ENCODE peak calls at places on chromosomes 2 and 18, in four cellular contexts. One of them, this sample, is unnamed.
A peak's percentile ranks its signal among the peaks of the same experiment; 100 is the strongest.

GRCh38 chr18:34592961-34593382 is 117.1 kb upstream of the DTNA start:
- DNase-seq in ovary: peak; percentile 28
- DNase-seq in skeletal muscle cell: peak; percentile 47
- DNase-seq in cardiac fibroblast: peak; percentile 56
- DNase-seq in this sample: no peak

GRCh38 chr18:78431606-78432005 is 548.0 kb upstream of the SALL3 start:
- DNase-seq in ovary: no peak
- DNase-seq in skeletal muscle cell: no peak
- DNase-seq in cardiac fibroblast: no peak
- DNase-seq in this sample: no peak

GRCh38 chr2:171319164-171319810 is 114.5 kb downstream of the METTL8 start:
- DNase-seq in ovary: no peak
- DNase-seq in skeletal muscle cell: no peak
- DNase-seq in cardiac fibroblast: peak; percentile 75
- DNase-seq in this sample: no peak

GRCh38 chr2:178205853-178206516 is 11.7 kb downstream of the OSBPL6 start:
- DNase-seq in ovary: no peak
- DNase-seq in skeletal muscle cell: peak; percentile 39
- DNase-seq in cardiac fibroblast: peak; percentile 63
- DNase-seq in this sample: no peak

GRCh38 chr2:44802409-44803099 is 138.9 kb upstream of the SIX3 start:
- DNase-seq in ovary: no peak
- DNase-seq in skeletal muscle cell: no peak
- DNase-seq in cardiac fibroblast: no peak
- DNase-seq in this sample: no peak

GRCh38 chr18:45521777-45522176 is 93.5 kb upstream of the SLC14A2 start:
- DNase-seq in ovary: no peak
- DNase-seq in skeletal muscle cell: no peak
- DNase-seq in cardiac fibroblast: no peak
- DNase-seq in this sample: no peak

GRCh38 chr18:58324824-58325520 is 280.9 kb downstream of the NEDD4L start:
- DNase-seq in ovary: no peak
- DNase-seq in skeletal muscle cell: peak; percentile 23
- DNase-seq in cardiac fibroblast: no peak
- DNase-seq in this sample: no peak

GRCh38 chr2:238425979-238426567 is 654 bp upstream of the ASB1 start:
- DNase-seq in ovary: peak; percentile 43
- DNase-seq in skeletal muscle cell: peak; percentile 68
- DNase-seq in cardiac fibroblast: peak; percentile 75
- DNase-seq in this sample: peak; percentile 29

GRCh38 chr2:237869357-237870102 is 10.1 kb downstream of the RAMP1 start:
- DNase-seq in ovary: no peak
- DNase-seq in skeletal muscle cell: no peak
- DNase-seq in cardiac fibroblast: no peak
- DNase-seq in this sample: no peak

GRCh38 chr2:57444731-57445414 is 601.7 kb upstream of the VRK2 start:
- DNase-seq in ovary: no peak
- DNase-seq in skeletal muscle cell: no peak
- DNase-seq in cardiac fibroblast: peak; percentile 2
- DNase-seq in this sample: no peak

GRCh38 chr2:196066794-196067382 is 1.7 kb downstream of the DNAH7 start:
- DNase-seq in ovary: no peak
- DNase-seq in skeletal muscle cell: no peak
- DNase-seq in cardiac fibroblast: peak; percentile 62
- DNase-seq in this sample: peak; percentile 41

GRCh38 chr2:113200736-113201490 is 27.1 kb downstream of the PSD4 start:
- DNase-seq in ovary: no peak
- DNase-seq in skeletal muscle cell: no peak
- DNase-seq in cardiac fibroblast: no peak
- DNase-seq in this sample: no peak

GRCh38 chr2:16824472-16824871 is 158.8 kb upstream of the CYRIA start:
- DNase-seq in ovary: no peak
- DNase-seq in skeletal muscle cell: no peak
- DNase-seq in cardiac fibroblast: no peak
- DNase-seq in this sample: no peak

GRCh38 chr18:10101293-10101701 is 187.5 kb downstream of the VAPA start:
- DNase-seq in ovary: peak; percentile 69
- DNase-seq in skeletal muscle cell: no peak
- DNase-seq in cardiac fibroblast: peak; percentile 45
- DNase-seq in this sample: no peak

GRCh38 chr18:41121116-41121826 is 833.8 kb upstream of the PIK3C3 start:
- DNase-seq in ovary: no peak
- DNase-seq in skeletal muscle cell: peak; percentile 65
- DNase-seq in cardiac fibroblast: peak; percentile 77
- DNase-seq in this sample: no peak

GRCh38 chr2:102789349-102790085 is 27.7 kb downstream of the TMEM182 start:
- DNase-seq in ovary: no peak
- DNase-seq in skeletal muscle cell: no peak
- DNase-seq in cardiac fibroblast: no peak
- DNase-seq in this sample: no peak

GRCh38 chr2:27020337-27020948 is 12.3 kb upstream of the TMEM214 start:
- DNase-seq in ovary: peak; percentile 68
- DNase-seq in skeletal muscle cell: no peak
- DNase-seq in cardiac fibroblast: no peak
- DNase-seq in this sample: no peak

GRCh38 chr2:26640781-26641564 is at the start of gene CIB4:
- DNase-seq in ovary: no peak
- DNase-seq in skeletal muscle cell: no peak
- DNase-seq in cardiac fibroblast: no peak
- DNase-seq in this sample: no peak

GRCh38 chr2:120576509-120577474 is 158.9 kb upstream of the GLI2 start:
- DNase-seq in ovary: peak; percentile 49
- DNase-seq in skeletal muscle cell: no peak
- DNase-seq in cardiac fibroblast: peak; percentile 34
- DNase-seq in this sample: no peak
- H3K4me3 ChIP-seq in ovary: no peak overlapping the region
- H3K4me3 ChIP-seq in skeletal muscle cell: peak overlapping the region; percentile 24
- H3K4me3 ChIP-seq in cardiac fibroblast: peak overlapping the region; percentile 8
- H3K4me3 ChIP-seq in this sample: no peak overlapping the region

DNA sequence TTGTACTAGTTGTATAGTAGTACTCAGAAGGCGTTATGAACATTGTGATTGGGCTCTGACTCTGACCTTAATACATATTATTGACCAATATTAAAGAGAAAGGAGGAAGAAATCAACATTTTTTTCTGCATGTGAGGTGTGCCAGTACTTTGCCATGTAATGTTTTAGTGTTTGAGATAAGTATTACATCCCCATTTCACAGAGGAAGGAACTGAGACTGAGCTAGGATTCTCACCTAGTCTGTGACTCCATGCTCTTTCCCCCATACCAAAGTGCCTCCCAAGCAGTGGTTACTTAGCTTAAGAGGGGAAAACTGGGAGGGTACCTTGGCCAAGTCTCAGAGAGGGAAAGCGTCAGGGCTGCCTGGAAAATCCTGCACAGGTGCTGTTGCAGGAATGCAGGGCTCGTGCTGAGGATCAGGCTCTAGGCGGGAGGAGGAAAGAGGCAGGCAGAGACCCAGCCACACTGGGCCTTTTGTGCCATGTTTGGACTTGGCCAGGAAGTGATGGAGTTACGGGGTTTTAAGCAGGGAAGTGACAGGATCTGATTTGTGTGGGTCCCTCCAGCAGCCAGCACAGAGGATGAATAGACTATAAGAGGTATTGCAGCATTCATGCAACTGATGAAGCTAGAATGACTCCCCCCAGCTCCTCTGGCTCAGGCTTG is 1.7 kb downstream of the PNKD start:
- DNase-seq in ovary: no peak
- DNase-seq in skeletal muscle cell: no peak
- DNase-seq in cardiac fibroblast: no peak
- DNase-seq in this sample: no peak
- H3K4me3 ChIP-seq in ovary: no peak overlapping the region
- H3K4me3 ChIP-seq in skeletal muscle cell: no peak overlapping the region
- H3K4me3 ChIP-seq in cardiac fibroblast: no peak overlapping the region
- H3K4me3 ChIP-seq in this sample: no peak overlapping the region

DNA sequence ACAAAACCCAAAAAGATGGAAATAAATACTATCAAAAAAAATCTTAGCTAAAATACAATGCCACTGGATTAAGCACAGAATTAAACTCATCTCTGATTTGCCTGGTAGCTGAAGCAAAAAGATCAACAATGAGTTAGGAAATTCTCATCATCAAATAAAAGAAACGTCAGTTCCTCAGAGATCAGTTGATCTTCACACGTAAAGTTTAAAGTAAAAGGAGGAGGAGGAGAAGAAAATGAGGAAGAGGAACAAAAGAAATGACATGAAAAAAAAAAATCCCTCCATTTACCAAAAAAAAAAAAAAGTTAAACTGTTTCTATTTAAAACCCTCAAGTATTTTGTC is 22.6 kb downstream of the KLF7 start:
- DNase-seq in ovary: no peak
- DNase-seq in skeletal muscle cell: no peak
- DNase-seq in cardiac fibroblast: no peak
- DNase-seq in this sample: no peak
- H3K4me3 ChIP-seq in ovary: peak overlapping the region; percentile 6
- H3K4me3 ChIP-seq in skeletal muscle cell: no peak overlapping the region
- H3K4me3 ChIP-seq in cardiac fibroblast: no peak overlapping the region
- H3K4me3 ChIP-seq in this sample: peak overlapping the region; percentile 26

GRCh38 chr2:221555511-221555845 is 16.6 kb downstream of the EPHA4 start:
- DNase-seq in ovary: no peak
- DNase-seq in skeletal muscle cell: no peak
- DNase-seq in cardiac fibroblast: no peak
- DNase-seq in this sample: no peak
- H3K4me3 ChIP-seq in ovary: no peak overlapping the region
- H3K4me3 ChIP-seq in skeletal muscle cell: no peak overlapping the region
- H3K4me3 ChIP-seq in cardiac fibroblast: no peak overlapping the region
- H3K4me3 ChIP-seq in this sample: no peak overlapping the region

DNA sequence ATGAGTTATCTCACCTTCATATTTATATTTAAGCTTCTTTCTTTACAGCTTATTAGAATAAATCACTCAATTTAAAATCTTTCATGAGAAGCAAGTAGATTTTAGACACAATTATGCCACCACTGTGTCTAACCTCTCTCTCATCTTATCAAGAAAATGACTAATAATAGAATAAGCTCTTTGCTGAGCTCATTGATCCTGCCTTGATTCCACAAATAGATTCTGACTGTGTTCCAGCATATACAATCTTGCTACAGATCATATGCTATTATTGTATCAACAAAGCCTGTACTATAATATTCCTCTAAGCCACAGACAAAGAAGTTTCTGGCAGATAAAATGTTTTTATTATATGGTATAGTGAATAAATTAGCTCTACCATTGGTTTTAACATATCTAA is 168.7 kb upstream of the GULP1 start:
- DNase-seq in ovary: no peak
- DNase-seq in skeletal muscle cell: no peak
- DNase-seq in cardiac fibroblast: no peak
- DNase-seq in this sample: no peak
- H3K4me3 ChIP-seq in ovary: no peak overlapping the region
- H3K4me3 ChIP-seq in skeletal muscle cell: no peak overlapping the region
- H3K4me3 ChIP-seq in cardiac fibroblast: no peak overlapping the region
- H3K4me3 ChIP-seq in this sample: no peak overlapping the region

DNA sequence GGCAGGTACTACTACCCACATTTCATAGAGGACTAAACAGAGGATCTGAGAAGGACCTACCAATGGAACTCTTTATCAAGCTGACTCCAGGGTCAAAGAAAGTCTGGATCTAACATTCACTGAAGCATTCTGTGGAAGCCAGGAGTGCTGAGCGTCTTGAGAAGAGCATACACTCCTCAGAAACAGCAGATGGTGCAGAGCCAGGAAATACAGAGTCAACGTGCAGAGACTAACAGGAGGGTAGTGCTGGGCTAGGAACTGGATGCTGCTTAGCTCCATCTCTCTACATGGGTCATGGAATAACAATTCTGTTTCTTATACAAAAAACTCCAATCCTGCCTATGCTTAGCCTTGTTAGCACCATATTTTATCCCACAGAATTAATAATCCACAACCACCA is 5.5 kb upstream of the SERTAD2 start:
- DNase-seq in ovary: no peak
- DNase-seq in skeletal muscle cell: no peak
- DNase-seq in cardiac fibroblast: no peak
- DNase-seq in this sample: no peak
- H3K4me3 ChIP-seq in ovary: no peak overlapping the region
- H3K4me3 ChIP-seq in skeletal muscle cell: no peak overlapping the region
- H3K4me3 ChIP-seq in cardiac fibroblast: no peak overlapping the region
- H3K4me3 ChIP-seq in this sample: no peak overlapping the region

GRCh38 chr2:203682688-203683130 is 23.7 kb upstream of the CD28 start:
- DNase-seq in ovary: no peak
- DNase-seq in skeletal muscle cell: peak; percentile 87
- DNase-seq in cardiac fibroblast: peak; percentile 96
- DNase-seq in this sample: no peak
- H3K4me3 ChIP-seq in ovary: no peak overlapping the region
- H3K4me3 ChIP-seq in skeletal muscle cell: no peak overlapping the region
- H3K4me3 ChIP-seq in cardiac fibroblast: no peak overlapping the region
- H3K4me3 ChIP-seq in this sample: no peak overlapping the region

GRCh38 chr2:672606-672905 is 4.7 kb downstream of the TMEM18 start:
- DNase-seq in ovary: no peak
- DNase-seq in skeletal muscle cell: no peak
- DNase-seq in cardiac fibroblast: no peak
- DNase-seq in this sample: no peak

GRCh38 chr2:673016-673415 is 4.2 kb downstream of the TMEM18 start:
- DNase-seq in ovary: no peak
- DNase-seq in skeletal muscle cell: no peak
- DNase-seq in cardiac fibroblast: no peak
- DNase-seq in this sample: no peak

GRCh38 chr2:675051-675450 is 2.2 kb downstream of the TMEM18 start:
- DNase-seq in ovary: no peak
- DNase-seq in skeletal muscle cell: no peak
- DNase-seq in cardiac fibroblast: peak; percentile 1
- DNase-seq in this sample: peak; percentile 83

GRCh38 chr2:674319-674985 is 2.8 kb downstream of the TMEM18 start:
- DNase-seq in ovary: no peak
- DNase-seq in skeletal muscle cell: no peak
- DNase-seq in cardiac fibroblast: peak; percentile 43
- DNase-seq in this sample: no peak

DNA sequence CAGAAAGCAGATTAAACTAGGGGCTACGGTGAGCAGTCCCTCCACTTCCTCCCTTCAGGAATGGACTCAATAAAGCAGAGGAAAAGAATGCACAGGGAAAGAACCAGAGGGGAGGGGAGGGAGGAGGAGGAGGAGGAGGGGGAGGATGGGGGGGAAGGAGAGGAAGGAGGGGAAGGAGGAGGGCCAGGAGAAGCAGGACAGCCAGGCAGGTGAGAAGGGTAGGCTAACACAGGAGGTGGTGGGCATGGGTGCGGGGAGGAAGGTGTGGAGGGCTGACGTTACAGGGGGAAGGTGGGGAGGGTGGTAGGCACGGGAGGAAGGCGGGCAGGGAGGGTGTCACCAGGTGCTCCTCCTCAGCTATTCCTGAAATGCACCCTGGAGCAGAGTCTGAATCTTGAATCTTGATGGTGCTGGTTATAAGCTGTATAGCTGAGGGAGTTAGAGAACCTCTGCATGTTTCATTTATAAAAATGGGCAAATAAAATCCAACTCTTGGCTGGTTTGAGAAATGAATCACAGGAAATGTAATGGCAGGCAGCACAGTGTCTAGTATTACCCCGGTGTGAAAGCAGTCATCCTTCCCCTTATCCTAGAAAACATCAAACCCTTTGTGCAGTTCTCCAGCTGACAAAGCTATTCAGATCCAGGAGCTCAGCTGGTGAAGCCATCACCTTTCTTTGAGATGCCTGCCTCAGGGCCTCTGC is 3.4 kb downstream of the TMEM18 start:
- DNase-seq in ovary: no peak
- DNase-seq in skeletal muscle cell: no peak
- DNase-seq in cardiac fibroblast: peak; percentile 69
- DNase-seq in this sample: no peak
- H3K4me3 ChIP-seq in ovary: no peak overlapping the region
- H3K4me3 ChIP-seq in skeletal muscle cell: no peak overlapping the region
- H3K4me3 ChIP-seq in cardiac fibroblast: no peak overlapping the region
- H3K4me3 ChIP-seq in this sample: no peak overlapping the region

This sample was measured in Jurkat, Clone E6-1.